ENCODE peak calls at places on chromosomes 7 and 10, in seven cellular contexts. One of them, this sample, is unnamed.

GRCh38 chr7:69654381-69654780 is 56.1 kb downstream of the AUTS2 start:
- DNase-seq in T-cell: no peak
- DNase-seq in NCI-H2107: peak; percentile 60
- DNase-seq in progenitor cell of endocrine pancreas: no peak
- DNase-seq in Calu3: no peak
- DNase-seq in cardiac muscle cell: no peak
- DNase-seq in WTC11: no peak
- DNase-seq in this sample: no peak

GRCh38 chr7:38186593-38187314 is 8.7 kb downstream of the STARD3NL start:
- DNase-seq in T-cell: no peak
- DNase-seq in NCI-H2107: no peak
- DNase-seq in progenitor cell of endocrine pancreas: no peak
- DNase-seq in Calu3: no peak
- DNase-seq in cardiac muscle cell: no peak
- DNase-seq in WTC11: no peak
- DNase-seq in this sample: no peak

GRCh38 chr10:128868481-128868880 is 598.6 kb upstream of the MGMT start:
- DNase-seq in T-cell: no peak
- DNase-seq in NCI-H2107: no peak
- DNase-seq in progenitor cell of endocrine pancreas: no peak
- DNase-seq in Calu3: no peak
- DNase-seq in cardiac muscle cell: no peak
- DNase-seq in WTC11: no peak
- DNase-seq in this sample: no peak

GRCh38 chr10:93954299-93954698 is 39.4 kb upstream of the PLCE1 start:
- DNase-seq in T-cell: no peak
- DNase-seq in NCI-H2107: no peak
- DNase-seq in progenitor cell of endocrine pancreas: no peak
- DNase-seq in Calu3: no peak
- DNase-seq in cardiac muscle cell: no peak
- DNase-seq in WTC11: no peak
- DNase-seq in this sample: no peak

GRCh38 chr7:47379629-47380324 is 202.1 kb downstream of the TNS3 start:
- DNase-seq in T-cell: no peak
- DNase-seq in NCI-H2107: no peak
- DNase-seq in progenitor cell of endocrine pancreas: peak; percentile 24
- DNase-seq in Calu3: peak; percentile 77
- DNase-seq in cardiac muscle cell: peak; percentile 71
- DNase-seq in WTC11: peak; percentile 39
- DNase-seq in this sample: no peak

GRCh38 chr7:93316730-93317129 is 84.6 kb downstream of the VPS50 start:
- DNase-seq in T-cell: no peak
- DNase-seq in NCI-H2107: no peak
- DNase-seq in progenitor cell of endocrine pancreas: no peak
- DNase-seq in Calu3: no peak
- DNase-seq in cardiac muscle cell: no peak
- DNase-seq in WTC11: no peak
- DNase-seq in this sample: no peak

GRCh38 chr7:115748123-115748738 is 282.3 kb downstream of the TFEC start:
- DNase-seq in T-cell: no peak
- DNase-seq in NCI-H2107: no peak
- DNase-seq in progenitor cell of endocrine pancreas: no peak
- DNase-seq in Calu3: peak; percentile 20
- DNase-seq in cardiac muscle cell: no peak
- DNase-seq in WTC11: no peak
- DNase-seq in this sample: no peak

GRCh38 chr7:25777969-25778767 is 373.8 kb upstream of the NFE2L3 start:
- DNase-seq in T-cell: no peak
- DNase-seq in NCI-H2107: peak; percentile 93
- DNase-seq in progenitor cell of endocrine pancreas: no peak
- DNase-seq in Calu3: no peak
- DNase-seq in cardiac muscle cell: no peak
- DNase-seq in WTC11: no peak
- DNase-seq in this sample: no peak

GRCh38 chr7:100126239-100126930 is 382 bp upstream of the MBLAC1 start:
- DNase-seq in T-cell: no peak
- DNase-seq in NCI-H2107: no peak
- DNase-seq in progenitor cell of endocrine pancreas: no peak
- DNase-seq in Calu3: no peak
- DNase-seq in cardiac muscle cell: no peak
- DNase-seq in WTC11: no peak
- DNase-seq in this sample: no peak